ENCODE peak calls at places on chromosomes 4 and X, in four cellular contexts. M is esophagus squamous epithelium, D is IMR-90, H is HCT116. L is an unnamed sample.

GRCh38 chrX:129791961-129792570 is 12.3 kb downstream of the SASH3 start:
- DNase-seq in M (no peak), H (no peak), D (no peak), L (no peak)

GRCh38 chr4:129239088-129239487 is 143.1 kb downstream of the C4orf33 start:
- DNase-seq in D (no peak), M (no peak), H (no peak), L (no peak)

GRCh38 chr4:931194-931959 is 739 bp downstream of the GAK start:
- DNase-seq in H (no peak), D (peak; percentile 84), M (no peak), L (no peak)

GRCh38 chrX:154991039-154991438 is 31.5 kb downstream of the F8 start:
- DNase-seq in H (no peak), M (no peak), D (no peak), L (no peak)

GRCh38 chr4:25506032-25506571 is 129.0 kb downstream of the ANAPC4 start:
- DNase-seq in M (no peak), H (no peak), D (no peak), L (no peak)

GRCh38 chrX:45445745-45446412 is 245.2 kb upstream of the DIPK2B start:
- DNase-seq in M (no peak), H (peak; percentile 49), D (peak; percentile 76), L (no peak)

GRCh38 chrX:38870386-38870895 is 69.2 kb downstream of the MID1IP1 start:
- DNase-seq in D (peak; percentile 3), H (no peak), M (no peak), L (no peak)

GRCh38 chrX:45497290-45497689 is 296.6 kb upstream of the DIPK2B start:
- DNase-seq in D (peak; percentile 22), H (no peak), M (no peak), L (no peak)

GRCh38 chr4:125801373-125801772 is 486.6 kb downstream of the FAT4 start:
- DNase-seq in H (no peak), D (peak; percentile 4), M (no peak), L (no peak)

GRCh38 chr4:133154725-133155124 is 5.6 kb downstream of the PCDH10 start:
- DNase-seq in D (peak; percentile 41), M (no peak), H (peak; percentile 23), L (no peak)

GRCh38 chrX:125826080-125826479 is 340.0 kb downstream of the DCAF12L2 start:
- DNase-seq in D (no peak), M (no peak), H (no peak), L (no peak)

GRCh38 chrX:81957900-81958545 is 756.1 kb downstream of the SH3BGRL start:
- DNase-seq in D (peak; percentile 1), M (no peak), H (no peak), L (no peak)

GRCh38 chr4:7771056-7771455 is 168.6 kb downstream of the AFAP1 start:
- DNase-seq in M (no peak), D (no peak), H (no peak), L (no peak)

GRCh38 chr4:173074501-173074946 is 94.1 kb upstream of the GALNT7 start:
- DNase-seq in M (no peak), H (peak; percentile 4), D (peak; percentile 80), L (no peak)

GRCh38 chr4:19438228-19438627 is 813.5 kb upstream of the SLIT2 start:
- DNase-seq in D (peak; percentile 84), M (no peak), H (no peak), L (no peak)

GRCh38 chr4:11424000-11424399 is 4.7 kb downstream of the HS3ST1 start:
- DNase-seq in H (no peak), D (peak; percentile 4), M (no peak), L (no peak)

GRCh38 chr4:99653921-99654890 is 3.4 kb downstream of the C4orf54 start:
- DNase-seq in M (no peak), D (no peak), H (no peak), L (no peak)

GRCh38 chr4:60737858-60738257 is 462.3 kb upstream of the ADGRL3 start:
- DNase-seq in D (peak; percentile 74), M (no peak), H (no peak), L (no peak)

GRCh38 chrX:39773923-39774803 is 323.6 kb downstream of the BCOR start:
- DNase-seq in M (no peak), D (peak; percentile 28), H (no peak), L (no peak)

GRCh38 chr4:107035711-107036601 is at the start of gene DKK2:
- DNase-seq in D (peak; percentile 28), M (no peak), H (no peak), L (no peak)

GRCh38 chrX:45351478-45351877 is 150.8 kb upstream of the DIPK2B start:
- DNase-seq in H (no peak), D (peak; percentile 69), M (no peak), L (no peak)

GRCh38 chr4:158051401-158052235 is 121.2 kb downstream of the GASK1B start:
- DNase-seq in D (peak; percentile 94), M (no peak), H (no peak), L (no peak)

GRCh38 chr4:71602271-71602890 is 181.5 kb downstream of the GC start:
- DNase-seq in M (no peak), D (peak; percentile 3), H (no peak), L (no peak)

GRCh38 chrX:15384304-15384703 is at the start of gene VEGFD:
- DNase-seq in H (no peak), M (no peak), D (peak; percentile 86), L (no peak)

GRCh38 chrX:13697440-13697839 is 8.5 kb downstream of the RAB9A start:
- DNase-seq in D (no peak), M (no peak), H (no peak), L (no peak)

GRCh38 chrX:43973249-43973672 is at the start of gene NDP:
- DNase-seq in H (no peak), M (no peak), D (no peak), L (no peak)

GRCh38 chr4:122346036-122346435 is 32.8 kb upstream of the ADAD1 start:
- DNase-seq in H (no peak), M (no peak), D (peak; percentile 52), L (no peak)

GRCh38 chrX:49838374-49838773 is 9.3 kb downstream of the PAGE4 start:
- DNase-seq in H (peak; percentile 16), D (peak; percentile 15), M (no peak), L (no peak)

DNA sequence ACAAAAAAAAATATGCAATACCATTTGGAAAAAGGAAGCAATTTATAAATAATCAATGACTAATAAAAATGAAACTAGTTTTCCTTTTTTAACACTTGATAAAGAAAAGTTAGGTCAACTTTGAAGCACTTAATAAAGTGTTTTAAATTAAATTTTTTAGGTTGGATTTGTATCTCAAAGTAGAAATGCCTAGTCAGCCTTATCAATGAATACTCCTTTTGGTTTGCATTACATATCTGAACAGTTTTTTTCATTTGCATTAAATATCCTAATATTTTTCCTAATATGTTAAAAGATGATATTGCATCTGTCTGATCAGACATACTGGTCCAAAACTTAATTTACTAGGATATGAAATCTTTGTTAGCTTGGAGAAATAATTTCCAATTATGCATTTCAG is 155.8 kb upstream of the ZFP42 start:
- DNase-seq in M (no peak), H (no peak), D (no peak), L (no peak)
- H3K4me3 ChIP-seq in M (no peak overlapping the region), H (no peak overlapping the region), D (no peak overlapping the region), L (no peak overlapping the region)

DNA sequence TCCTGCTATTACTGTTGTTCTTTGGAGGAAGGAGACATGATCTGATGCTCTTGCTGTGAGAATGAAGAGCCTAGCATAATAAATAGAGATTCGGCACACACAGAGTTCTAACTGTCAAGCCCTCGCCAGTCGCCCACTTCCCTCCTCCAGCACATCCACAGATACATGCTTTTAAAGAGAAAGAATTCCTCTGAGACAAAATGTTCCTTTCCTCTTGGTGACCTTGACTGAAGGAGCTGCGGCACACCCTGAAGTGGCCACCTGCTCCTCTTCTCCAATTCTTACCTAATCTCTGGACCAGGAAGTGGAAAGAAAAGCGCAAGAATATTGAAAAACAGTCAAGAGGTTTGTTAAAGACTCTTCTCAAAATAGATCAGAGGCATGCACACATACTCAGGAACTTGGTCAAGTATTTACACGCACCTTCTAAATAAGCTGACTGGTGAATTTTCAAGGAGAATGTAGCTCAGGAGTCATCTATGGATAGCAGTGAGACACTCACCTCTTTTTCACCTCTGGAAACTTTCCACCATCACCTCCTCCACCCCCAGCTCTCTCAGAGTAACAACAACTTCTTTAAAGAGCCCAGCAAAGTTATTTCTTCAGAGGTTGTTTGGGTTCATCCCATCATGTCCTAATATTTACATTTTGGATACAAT is 95.4 kb downstream of the PARM1 start:
- DNase-seq in M (no peak), H (no peak), D (no peak), L (no peak)
- H3K4me1 ChIP-seq in M (no peaks in the 10 kb centered on the region), H (no peaks in the 10 kb centered on the region), D (no peaks in the 10 kb centered on the region), L (no peaks in the 10 kb centered on the region)

DNA sequence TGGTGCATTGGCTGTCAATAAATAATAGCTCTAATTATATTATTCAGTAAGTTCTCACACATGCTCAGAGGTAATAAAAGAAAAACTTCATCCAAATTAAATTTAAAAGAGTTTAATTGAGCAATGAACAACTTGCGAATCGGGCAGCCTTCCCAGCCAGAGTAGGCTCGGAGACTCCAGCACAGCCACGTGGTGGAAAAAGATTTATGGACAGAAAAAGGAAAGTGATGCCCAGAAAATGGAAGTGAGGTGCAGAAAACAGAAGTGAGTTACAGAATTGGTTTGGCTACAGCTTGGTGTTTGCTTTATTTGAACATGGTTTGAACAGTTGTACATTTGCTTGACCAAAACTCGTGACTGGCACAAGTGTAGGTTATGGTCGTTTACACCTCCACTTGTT is 13.6 kb upstream of the BOD1L1 start:
- DNase-seq in M (no peak), H (no peak), D (no peak), L (no peak)
- H3K27ac ChIP-seq in M (no peak overlapping the region), H (no peak overlapping the region), D (no peak overlapping the region), L (no peak overlapping the region)

GRCh38 chr4:183875251-183875825 is 29.8 kb upstream of the STOX2 start:
- DNase-seq in H (no peak), D (no peak), M (no peak), L (no peak)

GRCh38 chr4:183872531-183872930 is 32.6 kb upstream of the STOX2 start:
- DNase-seq in H (no peak), M (no peak), D (peak; percentile 16), L (no peak)

GRCh38 chr4:183873389-183874185 is 31.5 kb upstream of the STOX2 start:
- DNase-seq in M (no peak), H (no peak), D (no peak), L (no peak)

GRCh38 chr4:183878571-183878970 is 26.5 kb upstream of the STOX2 start:
- DNase-seq in H (no peak), M (no peak), D (no peak), L (no peak)

GRCh38 chr4:183876268-183876934 is 28.7 kb upstream of the STOX2 start:
- DNase-seq in H (no peak), D (peak; percentile 85), M (no peak), L (peak; percentile 73)
- H3K4me3 ChIP-seq in H (no peak overlapping the region), D (peak overlapping the region; percentile 9), M (peak overlapping the region; percentile 61), L (peak overlapping the region; percentile 66)

GRCh38 chr4:80162418-80162817 is 34.9 kb upstream of the PRDM8 start:
- DNase-seq in H (no peak), D (no peak), M (no peak), L (no peak)
- H3K4me1 ChIP-seq in H (no peaks in the 10 kb centered on the region), D (no peaks in the 10 kb centered on the region), M (no peaks in the 10 kb centered on the region), L (no peaks in the 10 kb centered on the region)

GRCh38 chr4:139736661-139737060 is 71.0 kb downstream of the MGST2 start:
- DNase-seq in H (no peak), D (no peak), M (no peak), L (no peak)
- H3K27ac ChIP-seq in H (no peak overlapping the region), D (no peak overlapping the region), M (peak overlapping the region; percentile 87), L (no peak overlapping the region)

GRCh38 chr4:184810720-184811119 is 15.0 kb downstream of the ACSL1 start:
- DNase-seq in D (no peak), H (no peak), M (no peak), L (no peak)
- H3K4me3 ChIP-seq in D (no peak overlapping the region), H (no peak overlapping the region), M (no peak overlapping the region), L (no peak overlapping the region)

L was measured in thoracic aorta.